ENCODE peak calls at places on chromosomes 6 and 20, in four cellular contexts. K is HepG2, P is K562, N is Panc1. E is an unnamed sample.

GRCh38 chr6:92753956-92754355 is 665.4 kb downstream of the EPHA7 start:
- DNase-seq in K (no peak), P (no peak), N (no peak), E (no peak)

GRCh38 chr6:71406871-71407860 is 118.6 kb downstream of the OGFRL1 start:
- DNase-seq in K (no peak), P (no peak), N (peak), E (no peak)

GRCh38 chr20:44392088-44392775 is 36.7 kb downstream of the HNF4A start:
- DNase-seq in K (no peak), P (no peak), N (no peak), E (no peak)

GRCh38 chr20:51926670-51927305 is 124.5 kb upstream of the SALL4 start:
- DNase-seq in K (no peak), P (no peak), N (no peak), E (no peak)

GRCh38 chr6:29516108-29516507 is 28.4 kb upstream of the MAS1L start:
- DNase-seq in K (no peak), P (no peak), N (no peak), E (peak)

GRCh38 chr6:121686611-121687023 is 251.2 kb downstream of the GJA1 start:
- DNase-seq in K (no peak), P (peak), N (no peak), E (no peak)

GRCh38 chr20:38460040-38460623 is 12.5 kb upstream of the RALGAPB start:
- DNase-seq in K (peak), P (peak), N (no peak), E (peak)

GRCh38 chr6:145139451-145139850 is 595.9 kb downstream of the EPM2A start:
- DNase-seq in K (no peak), P (no peak), N (no peak), E (no peak)

GRCh38 chr6:106377061-106377540 is 16.6 kb downstream of the CRYBG1 start:
- DNase-seq in K (no peak), P (no peak), N (no peak), E (no peak)

GRCh38 chr6:71745525-71745924 is 140.8 kb upstream of the RIMS1 start:
- DNase-seq in K (no peak), P (no peak), N (no peak), E (no peak)

GRCh38 chr20:9981834-9982233 is 53.0 kb upstream of the ANKEF1 start:
- DNase-seq in K (no peak), P (no peak), N (no peak), E (no peak)

GRCh38 chr20:53281557-53282117 is 309.5 kb downstream of the TSHZ2 start:
- DNase-seq in K (no peak), P (no peak), N (no peak), E (no peak)

DNA sequence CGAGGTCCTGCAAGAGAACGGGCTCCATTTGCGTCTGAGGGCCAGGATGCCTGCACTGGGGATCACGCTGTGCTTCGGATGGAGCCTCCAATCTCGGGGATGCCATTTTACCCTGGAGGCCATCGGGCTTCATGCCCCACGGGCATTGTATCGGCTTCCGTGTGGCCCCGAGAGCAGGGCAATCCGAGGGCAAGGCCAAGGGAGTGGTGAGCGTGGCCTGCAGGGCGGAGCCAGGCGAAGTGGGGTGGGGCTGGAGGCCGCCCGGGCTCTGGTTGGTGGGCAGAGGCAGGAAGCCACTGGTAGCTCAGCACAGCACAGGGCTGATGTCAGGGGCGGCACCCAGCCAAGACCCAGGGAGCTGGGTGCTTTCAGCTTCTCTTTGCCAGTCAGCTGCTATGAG is 57.5 kb upstream of the BHLHE23 start:
- DNase-seq in K (no peak), P (no peak), N (no peak), E (no peak)
- TF ChIP-seq TCF7L2 in K (no peak), P (no peak), N (no peak), E (no peak)

GRCh38 chr6:16345449-16346330 is 107.3 kb downstream of the GMPR start:
- DNase-seq in K (peak), P (peak), N (peak), E (no peak)

GRCh38 chr6:16346831-16347230 is 108.4 kb downstream of the GMPR start:
- DNase-seq in K (no peak), P (no peak), N (no peak), E (no peak)

GRCh38 chr6:16339263-16339587 is 100.8 kb downstream of the GMPR start:
- DNase-seq in K (no peak), P (no peak), N (no peak), E (no peak)

GRCh38 chr6:16343593-16343992 is 105.2 kb downstream of the GMPR start:
- DNase-seq in K (no peak), P (no peak), N (no peak), E (no peak)

DNA sequence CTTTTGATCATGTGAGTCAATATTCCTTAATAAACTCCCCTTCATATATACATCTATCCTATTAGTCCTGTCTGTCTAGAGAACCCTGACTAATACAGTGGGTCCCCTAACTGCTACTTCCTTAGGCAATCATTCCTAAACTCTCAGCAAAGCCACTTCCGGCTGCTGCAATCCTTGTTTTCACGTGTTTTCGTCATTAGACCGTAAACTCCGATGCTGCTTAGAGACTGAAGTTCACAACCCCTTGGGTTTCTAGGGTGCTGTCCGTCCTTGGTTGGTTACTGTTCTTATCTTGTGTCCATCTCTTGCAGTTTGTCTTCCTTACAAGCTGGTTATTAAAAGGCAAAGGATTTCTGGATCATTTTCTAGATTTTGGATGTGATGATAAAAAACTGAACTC is 106.4 kb downstream of the GMPR start:
- DNase-seq in K (no peak), P (no peak), N (no peak), E (no peak)
- TF ChIP-seq TCF7L2 in K (no peak), P (no peak), N (no peak), E (no peak)

GRCh38 chr6:38944655-38945279 is 103.8 kb upstream of the GLP1R start:
- DNase-seq in K (no peak), P (no peak), N (no peak), E (no peak)
- TF ChIP-seq TCF7L2 in K (no peak), P (no peak), N (no peak), E (no peak)

GRCh38 chr20:37393863-37394542 is 48.1 kb downstream of the SRC start:
- DNase-seq in K (no peak), P (no peak), N (no peak), E (no peak)
- TF ChIP-seq TCF7L2 in K (no peak), P (no peak), N (no peak), E (no peak)

GRCh38 chr20:45969712-45970634 is 2.0 kb downstream of the ZNF335 start:
- DNase-seq in K (peak), P (peak), N (no peak), E (peak)
- TF ChIP-seq TCF7L2 in K (no peak), P (no peak), N (no peak), E (no peak)

GRCh38 chr6:134009876-134010275 is 42.5 kb downstream of the SLC2A12 start:
- DNase-seq in K (no peak), P (no peak), N (no peak), E (no peak)

GRCh38 chr6:134010400-134010799 is 42.0 kb downstream of the SLC2A12 start:
- DNase-seq in K (no peak), P (no peak), N (no peak), E (no peak)

GRCh38 chr6:134005824-134006223 is 46.6 kb downstream of the SLC2A12 start:
- DNase-seq in K (no peak), P (no peak), N (no peak), E (no peak)

GRCh38 chr6:134004714-134005113 is 47.7 kb downstream of the SLC2A12 start:
- DNase-seq in K (no peak), P (no peak), N (no peak), E (no peak)

DNA sequence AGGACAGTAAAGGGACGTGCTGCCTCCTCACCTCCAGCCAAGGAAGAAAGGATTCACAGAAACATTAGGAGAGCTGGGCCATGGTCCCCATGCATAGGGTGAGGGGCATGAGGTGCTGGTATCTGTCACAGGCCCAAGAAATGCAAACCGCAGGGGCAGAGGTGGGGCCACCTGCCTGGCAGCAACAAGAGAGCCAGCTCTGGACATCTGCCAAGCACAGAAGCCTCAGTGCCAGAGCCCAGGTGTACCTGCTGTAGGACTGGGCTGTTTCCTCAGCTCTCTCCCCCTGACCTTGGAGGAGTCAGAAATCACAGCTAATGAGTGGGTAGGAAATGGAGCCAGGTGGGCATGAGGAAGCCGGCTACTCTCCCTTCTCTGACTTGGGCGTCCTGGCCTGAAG is 45.3 kb downstream of the SLC2A12 start:
- DNase-seq in K (no peak), P (no peak), N (no peak), E (no peak)
- TF ChIP-seq TCF7L2 in K (no peak), P (no peak), N (no peak), E (no peak)

GRCh38 chr20:25296094-25297093 is 48.5 kb downstream of the PYGB start:
- DNase-seq in K (peak), P (peak), N (no peak), E (no peak)
- TF ChIP-seq TCF7L2 in K (no peak), P (no peak), N (no peak), E (no peak)